ENCODE peak calls at places on chromosomes 16 and 17, in four cellular contexts. T is fibroblast of lung, D is heart left ventricle, P is A673. Y is an unnamed sample.

GRCh38 chr16:25051446-25052160 is 36.4 kb upstream of the ARHGAP17 start:
- DNase-seq in D (no peak), T (peak; percentile 65), P (peak; percentile 22), Y (no peak)

GRCh38 chr17:4235372-4236279 is 28.2 kb downstream of the ANKFY1 start:
- DNase-seq in T (peak; percentile 26), P (no peak), D (no peak), Y (no peak)

GRCh38 chr16:30953511-30954124 is 3.9 kb upstream of the SETD1A start:
- DNase-seq in D (no peak), T (peak; percentile 67), P (peak; percentile 88), Y (peak; percentile 73)

GRCh38 chr17:48150107-48150463 is 42.5 kb downstream of the SNX11 start:
- DNase-seq in P (no peak), D (no peak), T (no peak), Y (no peak)

GRCh38 chr16:85398688-85399582 is 214.2 kb upstream of the GSE1 start:
- DNase-seq in P (no peak), T (no peak), D (no peak), Y (peak; percentile 17)

GRCh38 chr17:31261596-31261995 is 35.4 kb downstream of the OMG start:
- DNase-seq in D (no peak), T (no peak), P (no peak), Y (no peak)

GRCh38 chr17:50129946-50130777 is at the start of gene SAMD14:
- DNase-seq in D (no peak), T (no peak), P (peak; percentile 59), Y (no peak)

GRCh38 chr16:85347213-85347591 is 234.9 kb upstream of the CIBAR2 start:
- DNase-seq in P (peak; percentile 56), T (peak; percentile 37), D (no peak), Y (peak; percentile 44)

GRCh38 chr16:72434159-72434558 is 262.2 kb upstream of the PMFBP1 start:
- DNase-seq in D (no peak), P (peak; percentile 15), T (peak; percentile 71), Y (no peak)

GRCh38 chr16:50539822-50540710 is 8.1 kb upstream of the NKD1 start:
- DNase-seq in P (no peak), T (no peak), D (no peak), Y (no peak)

GRCh38 chr17:33328129-33328528 is 35.0 kb upstream of the ASIC2 start:
- DNase-seq in P (peak; percentile 18), D (no peak), T (no peak), Y (peak; percentile 29)

GRCh38 chr16:20920091-20920490 is 19.5 kb downstream of the LYRM1 start:
- DNase-seq in T (no peak), D (no peak), P (no peak), Y (no peak)

GRCh38 chr16:86508028-86508946 is 2.0 kb upstream of the FOXF1 start:
- DNase-seq in P (no peak), T (peak; percentile 53), D (no peak), Y (peak; percentile 45)

GRCh38 chr17:74525781-74526288 is 5.4 kb downstream of the CD300LB start:
- DNase-seq in P (no peak), T (no peak), D (no peak), Y (no peak)

GRCh38 chr16:57134982-57135381 is 42.6 kb downstream of the CPNE2 start:
- DNase-seq in T (no peak), D (no peak), P (no peak), Y (peak; percentile 79)

GRCh38 chr17:50908140-50908859 is 42.1 kb upstream of the TOB1 start:
- DNase-seq in P (no peak), T (no peak), D (no peak), Y (no peak)

GRCh38 chr17:42991471-42991870 is 6.7 kb upstream of the RPL27 start:
- DNase-seq in P (no peak), D (no peak), T (no peak), Y (no peak)

GRCh38 chr17:5545051-5545987 is 39.0 kb downstream of the NLRP1 start:
- DNase-seq in D (no peak), P (no peak), T (no peak), Y (no peak)

GRCh38 chr16:26505501-26505900 is 561.2 kb upstream of the C16orf82 start:
- DNase-seq in D (no peak), T (no peak), P (no peak), Y (no peak)

GRCh38 chr17:68461589-68461988 is 4.3 kb upstream of the WIPI1 start:
- DNase-seq in T (no peak), P (no peak), D (no peak), Y (no peak)

GRCh38 chr17:66975614-66976378 is 11.3 kb downstream of the CACNG4 start:
- DNase-seq in P (peak; percentile 48), D (no peak), T (no peak), Y (no peak)

GRCh38 chr17:60305141-60305540 is 86.8 kb downstream of the USP32 start:
- DNase-seq in P (peak; percentile 17), D (no peak), T (no peak), Y (no peak)

GRCh38 chr17:45719335-45720071 is 64.6 kb upstream of the CRHR1 start:
- DNase-seq in T (peak; percentile 27), D (no peak), P (peak; percentile 12), Y (no peak)

GRCh38 chr16:78915916-78916315 is 684.6 kb downstream of the MAF start:
- DNase-seq in P (no peak), T (no peak), D (no peak), Y (no peak)

GRCh38 chr16:66342294-66342900 is 24.1 kb upstream of the CDH5 start:
- DNase-seq in D (no peak), P (peak; percentile 61), T (no peak), Y (no peak)

GRCh38 chr17:1907818-1908698 is 78.3 kb downstream of the RPA1 start:
- DNase-seq in D (no peak), T (peak; percentile 34), P (peak; percentile 72), Y (no peak)

GRCh38 chr16:16864536-16864935 is 485.6 kb downstream of the NPIPA7 start:
- DNase-seq in D (no peak), P (no peak), T (no peak), Y (no peak)

GRCh38 chr17:27485125-27485524 is 28.9 kb downstream of the KSR1 start:
- DNase-seq in T (no peak), D (no peak), P (no peak), Y (no peak)

GRCh38 chr17:79012563-79013134 is 3.1 kb upstream of the CANT1 start:
- DNase-seq in P (no peak), T (no peak), D (no peak), Y (no peak)

GRCh38 chr16:72845322-72846020 is 202.5 kb downstream of the ZFHX3 start:
- DNase-seq in P (no peak), D (no peak), T (no peak), Y (no peak)

GRCh38 chr17:45101883-45102811 is 30.2 kb downstream of the PLCD3 start:
- DNase-seq in D (no peak), P (no peak), T (no peak), Y (no peak)

GRCh38 chr16:1655909-1656807 is 21.9 kb upstream of the JPT2 start:
- DNase-seq in T (no peak), P (no peak), D (no peak), Y (no peak)

GRCh38 chr16:1661826-1662225 is 16.3 kb upstream of the JPT2 start:
- DNase-seq in T (no peak), D (no peak), P (no peak), Y (no peak)

GRCh38 chr16:1656808-1657617 is 21.1 kb upstream of the JPT2 start:
- DNase-seq in T (no peak), P (no peak), D (peak; percentile 72), Y (no peak)

GRCh38 chr16:1657841-1658240 is 20.2 kb upstream of the JPT2 start:
- DNase-seq in T (no peak), P (no peak), D (no peak), Y (no peak)

DNA sequence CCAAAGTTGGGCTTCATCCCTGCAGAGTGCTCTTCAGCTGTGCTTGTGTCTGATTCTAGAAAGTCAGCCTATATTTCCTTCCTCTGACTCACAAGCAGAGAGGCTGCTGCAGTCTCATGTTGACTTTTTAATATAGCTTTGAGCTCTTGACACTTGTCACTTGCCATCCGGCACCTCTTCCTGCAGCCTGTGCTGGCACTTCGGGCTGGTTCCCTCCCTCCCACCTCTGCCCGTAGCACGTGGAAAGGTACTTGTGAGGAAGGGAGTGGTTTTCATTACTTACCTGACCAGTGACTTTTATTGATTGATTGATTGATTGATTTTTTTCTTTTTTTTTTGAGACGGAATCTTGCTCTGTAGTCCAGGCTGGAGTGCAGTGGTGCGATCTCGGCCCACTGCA is 19.0 kb upstream of the JPT2 start:
- DNase-seq in T (no peak), P (no peak), D (no peak), Y (no peak)
- H3K36me3 ChIP-seq in T (peaks cover 29% of the 10 kb centered on the region), P (peaks cover 55% of the 10 kb centered on the region), D (peaks cover 92% of the 10 kb centered on the region), Y (peaks cover 16% of the 10 kb centered on the region)

GRCh38 chr17:64063766-64064224 is 43.4 kb upstream of the ICAM2 start:
- DNase-seq in T (peak; percentile 44), P (no peak), D (peak; percentile 46), Y (peak; percentile 83)
- H3K36me3 ChIP-seq in T (no peaks in the 10 kb centered on the region), P (no peaks in the 10 kb centered on the region), D (peaks cover 52% of the 10 kb centered on the region), Y (no peaks in the 10 kb centered on the region)

GRCh38 chr17:13003927-13004326 is 13.9 kb downstream of the ELAC2 start:
- DNase-seq in P (no peak), D (no peak), T (no peak), Y (no peak)

GRCh38 chr17:13005530-13005929 is 12.3 kb downstream of the ELAC2 start:
- DNase-seq in D (no peak), T (no peak), P (no peak), Y (no peak)

GRCh38 chr17:13003454-13003851 is 14.4 kb downstream of the ELAC2 start:
- DNase-seq in P (no peak), D (no peak), T (no peak), Y (no peak)

GRCh38 chr17:13002761-13003453 is 14.9 kb downstream of the ELAC2 start:
- DNase-seq in T (peak; percentile 79), P (peak; percentile 80), D (peak; percentile 67), Y (peak; percentile 97)

GRCh38 chr17:13004336-13004735 is 13.5 kb downstream of the ELAC2 start:
- DNase-seq in P (no peak), T (no peak), D (no peak), Y (no peak)
- H3K36me3 ChIP-seq in P (peaks cover 38% of the 10 kb centered on the region), T (peaks cover 28% of the 10 kb centered on the region), D (peaks cover 96% of the 10 kb centered on the region), Y (peaks cover 13% of the 10 kb centered on the region)

GRCh38 chr16:4883501-4883900 is 36.2 kb downstream of the UBN1 start:
- DNase-seq in T (no peak), P (no peak), D (no peak), Y (no peak)

GRCh38 chr16:4888428-4889135 is 41.3 kb downstream of the UBN1 start:
- DNase-seq in T (no peak), D (no peak), P (no peak), Y (no peak)

GRCh38 chr16:4884972-4885874 is 37.9 kb downstream of the UBN1 start:
- DNase-seq in T (no peak), D (no peak), P (no peak), Y (no peak)

GRCh38 chr16:4884209-4884608 is 36.9 kb downstream of the UBN1 start:
- DNase-seq in D (no peak), P (no peak), T (no peak), Y (no peak)

DNA sequence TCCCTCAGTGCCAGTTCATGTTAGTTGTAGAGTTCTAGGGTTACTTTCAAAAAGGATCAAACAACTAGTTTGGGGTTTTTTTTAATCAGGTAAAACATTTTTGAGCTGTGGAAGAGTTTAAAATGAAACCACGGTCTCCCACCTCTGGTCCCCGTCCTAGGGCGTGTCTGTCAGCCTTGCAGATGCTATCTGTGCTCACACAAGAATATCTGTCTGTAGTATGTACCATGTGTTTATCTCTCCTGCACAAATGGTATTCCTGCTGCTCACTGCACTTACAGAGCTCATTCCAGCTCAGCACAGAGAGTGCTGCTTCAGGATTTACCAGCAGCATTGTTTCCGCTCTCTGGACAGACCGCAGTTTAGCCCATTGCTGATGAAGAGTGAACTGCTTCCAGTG is 38.9 kb downstream of the UBN1 start:
- DNase-seq in D (no peak), T (no peak), P (no peak), Y (no peak)
- H3K36me3 ChIP-seq in D (peaks cover 84% of the 10 kb centered on the region), T (peaks cover 36% of the 10 kb centered on the region), P (peaks cover 14% of the 10 kb centered on the region), Y (peaks cover 11% of the 10 kb centered on the region)

GRCh38 chr17:81544281-81544974 is 7.7 kb downstream of the FAAP100 start:
- DNase-seq in D (no peak), T (no peak), P (no peak), Y (no peak)
- H3K36me3 ChIP-seq in D (peaks cover 83% of the 10 kb centered on the region), T (peaks cover 36% of the 10 kb centered on the region), P (peaks cover 42% of the 10 kb centered on the region), Y (no peaks in the 10 kb centered on the region)